ENCODE peak calls at places on chromosomes 7 and 10, in nine cellular contexts. F is SK-N-SH, P is HCT116, C is GM23338, S is Panc1, R is stomach, M is breast epithelium, L is HepG2, T is suprapubic skin. B is an unnamed sample.

GRCh38 chr7:45239486-45239885 is 81.9 kb downstream of the RAMP3 start:
- DNase-seq in F (no peak), P (no peak), C (no peak), S (no peak), R (no peak), M (no peak), L (no peak), T (no peak), B (no peak)

GRCh38 chr10:37952051-37952815 is 24.2 kb downstream of the ZNF25 start:
- DNase-seq in F (no peak), P (no peak), C (no peak), S (no peak), R (no peak), M (no peak), L (no peak), T (no peak), B (no peak)

GRCh38 chr10:110460111-110460809 is 37.4 kb upstream of the DUSP5 start:
- DNase-seq in F (peak), P (no peak), C (no peak), S (no peak), R (peak), M (peak), L (peak), T (peak), B (no peak)

GRCh38 chr7:359776-360361 is 69.9 kb downstream of the FOXL3 start:
- DNase-seq in F (no peak), P (no peak), C (no peak), S (no peak), R (no peak), M (no peak), L (no peak), T (no peak), B (no peak)

GRCh38 chr7:34991938-34992840 is 45.1 kb downstream of the DPY19L1 start:
- DNase-seq in F (no peak), P (peak), C (no peak), S (no peak), R (no peak), M (no peak), L (no peak), T (no peak), B (no peak)

GRCh38 chr10:111129348-111129747 is 52.5 kb downstream of the ADRA2A start:
- DNase-seq in F (no peak), P (no peak), C (no peak), S (no peak), R (no peak), M (no peak), L (no peak), T (no peak), B (no peak)

GRCh38 chr7:24442170-24442777 is 131.0 kb upstream of the PALS2 start:
- DNase-seq in F (no peak), P (no peak), C (no peak), S (no peak), R (no peak), M (no peak), L (no peak), T (no peak), B (no peak)

GRCh38 chr10:26805567-26806245 is 55.1 kb downstream of the ABI1 start:
- DNase-seq in F (no peak), P (no peak), C (no peak), S (no peak), R (no peak), M (no peak), L (no peak), T (no peak), B (no peak)

GRCh38 chr7:27182861-27183681 is 2.0 kb downstream of the HOXA11 start:
- DNase-seq in F (peak), P (no peak), C (peak), S (no peak), R (peak), M (peak), L (no peak), T (peak), B (no peak)

GRCh38 chr10:14507156-14507555 is 176.4 kb upstream of the FRMD4A start:
- DNase-seq in F (no peak), P (no peak), C (peak), S (no peak), R (no peak), M (no peak), L (no peak), T (no peak), B (no peak)

GRCh38 chr7:106243893-106244292 is 40.9 kb downstream of the NAMPT start:
- DNase-seq in F (no peak), P (no peak), C (no peak), S (no peak), R (no peak), M (no peak), L (no peak), T (no peak), B (no peak)

GRCh38 chr10:93150990-93151547 is 77.4 kb downstream of the CYP26A1 start:
- DNase-seq in F (no peak), P (no peak), C (no peak), S (no peak), R (no peak), M (no peak), L (no peak), T (no peak), B (no peak)

GRCh38 chr7:100694196-100694745 is at the start of gene GIGYF1:
- DNase-seq in F (peak), P (no peak), C (peak), S (no peak), R (peak), M (peak), L (peak), T (peak), B (peak)

GRCh38 chr7:101488826-101489572 is 126.3 kb downstream of the COL26A1 start:
- DNase-seq in F (no peak), P (no peak), C (no peak), S (no peak), R (no peak), M (no peak), L (no peak), T (no peak), B (peak)

GRCh38 chr7:45143616-45144015 is 14.0 kb upstream of the RAMP3 start:
- DNase-seq in F (no peak), P (no peak), C (no peak), S (no peak), R (no peak), M (no peak), L (peak), T (no peak), B (no peak)

GRCh38 chr7:117901089-117901797 is 28.0 kb upstream of the CTTNBP2 start:
- DNase-seq in F (no peak), P (no peak), C (peak), S (no peak), R (no peak), M (no peak), L (no peak), T (no peak), B (no peak)

GRCh38 chr7:17367502-17367901 is 69.0 kb downstream of the AHR start:
- DNase-seq in F (no peak), P (no peak), C (no peak), S (no peak), R (no peak), M (no peak), L (no peak), T (no peak), B (no peak)

GRCh38 chr7:105196473-105196872 is 182.5 kb downstream of the KMT2E start:
- DNase-seq in F (no peak), P (no peak), C (no peak), S (no peak), R (no peak), M (no peak), L (peak), T (no peak), B (no peak)

GRCh38 chr7:91263359-91264082 is 712 bp upstream of the FZD1 start:
- DNase-seq in F (peak), P (no peak), C (peak), S (no peak), R (no peak), M (no peak), L (no peak), T (peak), B (peak)

GRCh38 chr7:91266931-91267557 is 2.8 kb downstream of the FZD1 start:
- DNase-seq in F (no peak), P (no peak), C (peak), S (no peak), R (no peak), M (no peak), L (no peak), T (peak), B (peak)

GRCh38 chr10:75971402-75972211 is 540.2 kb downstream of the LRMDA start:
- DNase-seq in F (no peak), P (no peak), C (no peak), S (no peak), R (no peak), M (no peak), L (no peak), T (no peak), B (no peak)

GRCh38 chr7:140512317-140513000 is 33.2 kb upstream of the MKRN1 start:
- DNase-seq in F (peak), P (peak), C (no peak), S (no peak), R (peak), M (peak), L (peak), T (no peak), B (peak)

DNA sequence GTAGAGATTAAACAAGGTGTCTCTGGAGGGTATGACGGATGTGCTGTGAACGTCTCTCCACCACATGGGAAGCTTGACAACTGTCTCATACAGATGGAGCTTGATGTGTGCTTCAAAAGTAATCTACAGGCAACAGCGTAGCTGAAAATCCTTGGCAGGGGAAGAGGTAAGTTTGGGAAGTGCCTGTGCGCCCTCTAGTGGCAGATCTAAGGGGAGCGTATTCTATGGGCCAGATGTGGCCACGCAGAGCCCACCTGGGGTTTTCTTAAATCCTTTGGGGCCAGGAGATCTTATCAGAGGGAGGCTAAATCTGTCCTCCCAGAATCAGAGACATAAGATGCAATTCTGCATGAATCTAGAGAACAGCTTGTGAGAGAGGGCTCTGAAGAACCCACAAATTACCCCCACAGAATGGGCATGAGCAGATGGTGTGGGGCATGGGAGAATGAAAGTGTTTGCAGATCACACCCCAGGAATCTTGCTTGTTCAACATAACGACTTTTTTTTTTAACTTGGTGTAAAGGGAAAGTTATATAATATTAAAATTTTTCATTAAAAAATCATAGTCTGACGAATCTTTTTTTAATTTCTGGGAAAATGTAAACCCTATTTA is 91.2 kb upstream of the MPP7 start:
- DNase-seq in F (peak), P (peak), C (peak), S (peak), R (peak), M (no peak), L (peak), T (peak), B (peak)
- TF ChIP-seq CTCF in F (peak), P (peak), C (peak), S (peak), R (no peak), M (no peak), L (peak), T (peak), B (peak)

GRCh38 chr7:158820656-158821055 is 8.7 kb downstream of the ESYT2 start:
- DNase-seq in F (no peak), P (no peak), C (no peak), S (no peak), R (no peak), M (no peak), L (no peak), T (no peak), B (no peak)
- TF ChIP-seq POLR2AphosphoS5 in F (no peak), P (no peak), C (no peak), S (no peak), R (no peak), M (no peak), L (no peak), T (no peak), B (no peak)

DNA sequence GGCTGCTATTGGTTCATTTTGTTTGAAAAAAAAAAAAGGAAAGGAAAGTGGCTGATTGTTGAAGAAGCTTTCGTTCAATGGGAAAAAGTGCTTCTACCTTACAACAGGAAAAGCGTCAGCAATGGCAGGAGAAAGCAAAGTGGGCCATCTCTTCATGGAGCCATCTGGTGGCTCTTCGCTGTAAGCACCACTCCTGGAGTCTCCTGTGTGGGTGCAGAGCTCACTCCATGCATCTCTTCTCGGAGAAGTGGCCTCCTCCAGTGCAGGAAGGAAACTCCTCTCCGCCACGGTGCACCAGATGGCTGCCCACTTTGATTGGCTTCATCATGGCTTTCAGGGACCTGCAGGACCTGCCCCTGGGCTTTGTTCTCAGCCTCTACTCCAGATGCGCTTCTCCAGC is 250.9 kb downstream of the PTEN start:
- DNase-seq in F (peak), P (peak), C (peak), S (peak), R (peak), M (no peak), L (peak), T (no peak), B (no peak)
- TF ChIP-seq CTCF in F (peak), P (peak), C (peak), S (peak), R (no peak), M (no peak), L (peak), T (no peak), B (peak)

DNA sequence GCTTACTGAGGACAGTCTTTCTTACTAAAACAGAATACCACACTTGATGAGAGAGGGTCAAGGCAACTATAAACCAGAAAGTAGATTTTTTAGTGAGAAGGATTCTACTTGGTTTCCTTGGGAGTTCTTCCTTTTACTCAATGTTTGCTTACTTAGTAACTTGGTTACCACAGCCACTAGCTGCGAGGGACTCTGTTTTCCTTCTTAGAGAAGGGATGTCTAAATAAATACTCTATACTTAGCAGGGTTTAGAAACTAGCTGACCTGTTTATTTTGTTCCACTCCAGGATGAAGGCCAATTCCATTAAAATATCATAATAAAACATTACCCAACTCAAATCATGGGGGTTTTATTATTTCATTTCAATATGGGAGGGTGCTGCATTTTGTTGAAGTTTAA is 87.3 kb downstream of the PPP1R3A start:
- DNase-seq in F (no peak), P (no peak), C (peak), S (no peak), R (no peak), M (no peak), L (no peak), T (no peak), B (no peak)
- TF ChIP-seq POLR2AphosphoS5 in F (no peak), P (no peak), C (no peak), S (no peak), R (no peak), M (no peak), L (no peak), T (no peak), B (no peak)

DNA sequence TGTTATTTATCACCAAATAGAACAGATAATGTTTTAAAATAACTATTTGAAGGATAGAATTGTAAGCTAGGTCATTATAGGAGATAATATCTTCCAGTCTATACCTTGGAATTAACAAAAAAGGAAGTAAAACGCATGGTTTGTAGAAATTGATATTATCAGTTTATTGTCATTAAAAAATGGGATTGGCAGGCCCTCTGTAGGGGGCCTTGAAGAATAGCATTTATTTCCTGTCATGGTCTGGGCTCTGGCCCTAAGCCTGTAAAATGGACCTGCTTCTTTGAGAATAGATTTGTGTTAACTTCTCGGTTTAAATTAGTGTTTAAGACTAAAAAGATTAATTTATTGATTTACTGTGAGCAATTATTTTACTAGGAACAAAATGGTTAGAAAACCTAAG is 197.6 kb upstream of the FOXP2 start:
- DNase-seq in F (no peak), P (peak), C (peak), S (no peak), R (no peak), M (no peak), L (no peak), T (no peak), B (no peak)
- TF ChIP-seq CTCF in F (no peak), P (peak), C (peak), S (no peak), R (no peak), M (no peak), L (no peak), T (no peak), B (no peak)

GRCh38 chr7:20602306-20602705 is 13.2 kb upstream of the ABCB5 start:
- DNase-seq in F (no peak), P (no peak), C (no peak), S (no peak), R (no peak), M (no peak), L (no peak), T (no peak), B (no peak)

DNA sequence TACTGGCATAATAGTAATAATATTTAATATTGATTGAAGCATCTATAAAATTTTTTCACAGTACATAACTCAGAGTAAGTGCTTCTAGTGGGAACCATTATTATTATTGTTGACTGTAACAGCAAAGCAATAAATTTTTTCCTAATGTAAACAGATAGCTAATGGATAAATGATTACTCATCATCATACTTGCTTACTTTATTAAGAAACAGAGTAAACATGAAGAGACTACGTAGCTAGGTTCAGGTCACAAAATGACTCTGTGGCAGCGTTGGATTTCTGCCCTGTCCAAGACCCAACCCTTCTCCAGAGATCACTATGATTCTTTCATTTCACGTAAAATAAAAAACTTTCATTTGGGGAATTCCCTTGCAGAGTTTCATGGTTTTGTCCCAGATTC is 8.3 kb upstream of the ABCB5 start:
- DNase-seq in F (no peak), P (no peak), C (no peak), S (no peak), R (no peak), M (no peak), L (no peak), T (no peak), B (no peak)
- TF ChIP-seq POLR2AphosphoS5 in F (no peak), P (no peak), C (no peak), S (no peak), R (no peak), M (no peak), L (no peak), T (no peak), B (no peak)

GRCh38 chr7:154914580-154915380 is 88.1 kb downstream of the PAXIP1 start:
- DNase-seq in F (peak), P (no peak), C (peak), S (no peak), R (no peak), M (no peak), L (no peak), T (peak), B (no peak)
- TF ChIP-seq CTCF in F (no peak), P (no peak), C (peak), S (no peak), R (no peak), M (no peak), L (no peak), T (no peak), B (no peak)

DNA sequence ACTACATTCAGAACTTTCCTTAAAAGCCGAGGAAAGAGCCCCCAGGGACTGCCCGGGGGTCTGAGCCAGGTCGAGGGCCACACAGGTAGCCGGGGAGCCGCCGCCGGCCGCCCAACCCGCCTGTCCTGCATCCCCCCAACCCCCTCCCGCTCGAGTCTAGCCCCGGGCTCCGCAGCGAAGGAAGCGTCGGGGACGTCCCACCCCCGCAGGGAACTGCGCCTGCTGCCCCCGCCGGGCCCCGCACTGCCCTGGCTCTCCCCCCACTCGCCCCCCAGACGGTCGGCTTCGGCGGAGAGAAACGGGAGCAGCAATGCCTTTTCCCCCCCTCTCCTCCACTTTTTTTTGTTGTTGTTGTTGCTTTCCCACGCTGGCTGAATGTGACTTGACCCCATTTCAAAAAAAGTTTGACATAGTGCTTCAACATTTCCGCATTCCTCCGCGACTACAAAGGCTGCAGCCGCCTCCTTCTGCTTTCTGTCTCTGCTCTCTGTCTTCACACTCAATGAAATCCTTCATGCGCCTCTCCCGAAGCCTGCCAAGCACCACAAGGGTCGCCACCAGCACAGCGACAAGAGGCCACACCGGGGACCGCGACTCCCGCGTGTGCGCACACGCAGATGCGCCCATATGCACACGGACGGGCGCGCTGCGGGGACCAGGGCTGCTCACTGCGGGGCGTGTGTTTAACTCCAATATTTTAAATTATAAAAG is 1.1 kb downstream of the CDK6 start:
- DNase-seq in F (peak), P (peak), C (peak), S (no peak), R (peak), M (peak), L (peak), T (peak), B (peak)
- TF ChIP-seq POLR2AphosphoS5 in F (peak), P (no peak), C (no peak), S (peak), R (no peak), M (peak), L (peak), T (no peak), B (peak)

GRCh38 chr7:114865564-114865963 is 56.3 kb upstream of the MDFIC start:
- DNase-seq in F (no peak), P (peak), C (peak), S (peak), R (peak), M (no peak), L (peak), T (no peak), B (peak)
- TF ChIP-seq CTCF in F (peak), P (peak), C (peak), S (peak), R (no peak), M (no peak), L (peak), T (peak), B (peak)